ENCODE peak calls at places on chromosomes 12 and 14, in four cellular contexts. A is gastrocnemius medialis, I is uterus, F is HepG2. P is an unnamed sample. For H3K4me1, the result is how much of the 10 kb centered on the place peaks cover.

GRCh38 chr12:74537126-74537706 is 419 bp upstream of the ATXN7L3B start:
- DNase-seq in I (no peak), F (peak), A (no peak), P (no peak)

GRCh38 chr14:68395585-68395984 is 397.3 kb downstream of the ZFP36L1 start:
- DNase-seq in A (peak), F (no peak), I (peak), P (no peak)

GRCh38 chr12:116672842-116673516 is 64.9 kb downstream of the SPRING1 start:
- DNase-seq in F (no peak), I (no peak), A (no peak), P (no peak)

GRCh38 chr14:100304825-100305445 is 1.3 kb downstream of the SLC25A29 start:
- DNase-seq in A (no peak), F (no peak), I (peak), P (no peak)

GRCh38 chr12:47205532-47206449 is 126.0 kb upstream of the AMIGO2 start:
- DNase-seq in I (no peak), F (no peak), A (no peak), P (no peak)

GRCh38 chr14:37595809-37596595 is 573 bp downstream of the TTC6 start:
- DNase-seq in F (peak), I (no peak), A (no peak), P (no peak)

GRCh38 chr14:68576031-68576430 is 216.8 kb downstream of the ZFP36L1 start:
- DNase-seq in F (no peak), I (no peak), A (no peak), P (no peak)

GRCh38 chr14:76259029-76259735 is 107.5 kb downstream of the GPATCH2L start:
- DNase-seq in I (no peak), F (no peak), A (no peak), P (no peak)

GRCh38 chr14:102661614-102662013 is 69.2 kb downstream of the RCOR1 start:
- DNase-seq in I (no peak), A (no peak), F (no peak), P (no peak)

GRCh38 chr12:117774986-117775775 is 193.6 kb downstream of the KSR2 start:
- DNase-seq in I (no peak), F (no peak), A (no peak), P (no peak)

GRCh38 chr14:74562515-74563232 is 49.4 kb downstream of the LTBP2 start:
- DNase-seq in F (peak), I (no peak), A (no peak), P (no peak)

GRCh38 chr12:109999983-110000505 is 814 bp downstream of the ANKRD13A start:
- DNase-seq in A (no peak), F (no peak), I (no peak), P (no peak)

GRCh38 chr12:125228519-125229260 is 163.5 kb downstream of the AACS start:
- DNase-seq in I (no peak), A (no peak), F (no peak), P (no peak)

GRCh38 chr12:9646794-9647622 is 22.5 kb upstream of the CLEC2D start:
- DNase-seq in I (no peak), A (no peak), F (no peak), P (no peak)

GRCh38 chr12:65881965-65882413 is 57.7 kb downstream of the HMGA2 start:
- DNase-seq in A (peak), I (peak), F (no peak), P (no peak)

GRCh38 chr12:117836476-117836875 is 132.3 kb downstream of the KSR2 start:
- DNase-seq in A (no peak), I (no peak), F (no peak), P (no peak)

GRCh38 chr12:121788176-121788818 is 5.2 kb downstream of the RHOF start:
- DNase-seq in I (no peak), A (no peak), F (no peak), P (no peak)

DNA sequence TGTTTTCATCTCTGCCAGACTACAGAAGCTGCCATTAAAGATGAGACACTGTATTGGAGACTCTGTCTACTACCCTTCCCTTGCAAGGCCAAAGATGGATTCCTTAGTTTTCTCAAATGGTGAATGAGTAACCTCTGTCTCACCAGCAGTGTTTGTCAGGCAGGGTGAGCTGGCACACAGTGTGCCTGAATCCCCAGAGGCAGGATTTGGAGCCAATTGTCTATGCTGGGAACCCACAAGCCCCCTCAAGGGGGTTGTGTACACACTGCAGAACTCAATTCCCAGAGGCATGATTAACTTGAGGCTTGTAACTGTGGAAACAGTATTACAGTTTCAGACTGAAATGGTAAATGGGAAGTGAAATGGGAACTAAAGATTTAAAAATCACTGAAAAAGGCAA is 136.8 kb upstream of the PTPRB start:
- DNase-seq in I (no peak), F (no peak), A (no peak), P (no peak)
- H3K4me1 ChIP-seq in I (under half), F (under half), A (under half), P (under half)

GRCh38 chr14:54725998-54726397 is 159.1 kb downstream of the SAMD4A start:
- DNase-seq in F (no peak), I (no peak), A (no peak), P (no peak)

GRCh38 chr14:54735424-54735823 is 167.2 kb downstream of the GCH1 start:
- DNase-seq in I (no peak), F (no peak), A (no peak), P (no peak)

GRCh38 chr14:54727929-54728328 is 161.0 kb downstream of the SAMD4A start:
- DNase-seq in I (peak), A (peak), F (no peak), P (no peak)

GRCh38 chr14:54728700-54729527 is 162.0 kb downstream of the SAMD4A start:
- DNase-seq in I (peak), F (no peak), A (peak), P (no peak)

DNA sequence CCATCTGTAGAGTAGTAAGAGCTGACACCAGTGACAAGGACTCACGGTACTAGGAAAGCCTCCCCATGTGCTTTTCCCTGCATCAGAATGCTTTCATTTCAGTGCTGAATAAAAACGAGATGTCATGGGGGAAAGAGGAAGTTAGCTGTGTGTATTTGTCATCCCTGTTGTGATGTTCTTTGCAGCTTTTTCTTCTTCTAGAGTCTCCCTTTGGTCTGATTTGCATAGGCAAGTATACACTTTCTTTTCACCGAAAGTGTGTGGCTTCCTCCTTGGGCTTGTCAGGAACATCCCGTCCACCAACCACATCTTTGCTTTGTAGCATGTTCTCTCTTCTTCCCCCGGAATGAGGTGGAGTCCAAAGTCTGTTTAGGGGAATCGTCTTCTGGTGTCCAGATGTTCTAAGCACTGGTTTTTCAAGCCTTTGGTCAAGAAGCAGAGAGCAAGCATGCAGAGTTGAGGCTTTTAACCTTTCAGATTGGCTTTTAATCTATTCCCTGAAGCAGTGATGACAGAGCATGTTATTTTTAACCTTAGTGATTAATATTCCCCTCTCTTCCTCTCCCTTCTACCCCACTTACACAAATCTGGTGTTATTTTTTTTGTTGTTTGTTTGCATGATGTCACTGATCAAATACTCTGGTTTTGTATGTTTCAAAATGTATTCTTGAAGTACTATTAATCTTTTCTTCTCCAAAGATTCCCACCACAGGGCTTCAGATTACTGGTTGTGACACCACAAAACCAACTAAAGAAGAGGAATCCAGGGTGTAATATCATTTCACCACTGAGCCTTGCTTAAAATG is 163.4 kb downstream of the SAMD4A start:
- DNase-seq in F (no peak), A (no peak), I (peak), P (no peak)
- TF ChIP-seq POLR2A in F (no peak), A (no peak), I (no peak), P (no peak)

GRCh38 chr12:54025507-54026393 is 2.5 kb upstream of the HOXC6 start:
- DNase-seq in F (no peak), A (no peak), I (no peak), P (no peak)
- TF ChIP-seq CTCF in F (no peak), A (no peak), I (no peak), P (no peak)

GRCh38 chr12:57146092-57146491 is 1.3 kb downstream of the LRP1-AS start:
- DNase-seq in F (no peak), I (no peak), A (no peak), P (no peak)
- H3K4me1 ChIP-seq in F (half or more), I (under half), A (under half), P (under half)

GRCh38 chr12:75953312-75953906 is 78.2 kb downstream of the PHLDA1 start:
- DNase-seq in A (no peak), I (no peak), F (no peak), P (no peak)
- TF ChIP-seq POLR2A in A (no peak), I (no peak), F (no peak), P (no peak)

GRCh38 chr12:91577586-91578539 is 395.2 kb upstream of the DCN start:
- DNase-seq in I (no peak), A (no peak), F (no peak), P (no peak)
- TF ChIP-seq CTCF in I (peak), A (peak), F (no peak), P (peak)

GRCh38 chr14:93974833-93975232 is 1.5 kb downstream of the ASB2 start:
- DNase-seq in I (no peak), A (peak), F (no peak), P (no peak)

GRCh38 chr14:93977171-93977570 is 801 bp upstream of the ASB2 start:
- DNase-seq in I (no peak), F (no peak), A (no peak), P (no peak)

GRCh38 chr14:93975791-93976476 is 436 bp downstream of the ASB2 start:
- DNase-seq in F (no peak), A (no peak), I (no peak), P (no peak)

GRCh38 chr14:93977790-93978581 is 1.6 kb upstream of the ASB2 start:
- DNase-seq in I (no peak), A (no peak), F (no peak), P (no peak)

DNA sequence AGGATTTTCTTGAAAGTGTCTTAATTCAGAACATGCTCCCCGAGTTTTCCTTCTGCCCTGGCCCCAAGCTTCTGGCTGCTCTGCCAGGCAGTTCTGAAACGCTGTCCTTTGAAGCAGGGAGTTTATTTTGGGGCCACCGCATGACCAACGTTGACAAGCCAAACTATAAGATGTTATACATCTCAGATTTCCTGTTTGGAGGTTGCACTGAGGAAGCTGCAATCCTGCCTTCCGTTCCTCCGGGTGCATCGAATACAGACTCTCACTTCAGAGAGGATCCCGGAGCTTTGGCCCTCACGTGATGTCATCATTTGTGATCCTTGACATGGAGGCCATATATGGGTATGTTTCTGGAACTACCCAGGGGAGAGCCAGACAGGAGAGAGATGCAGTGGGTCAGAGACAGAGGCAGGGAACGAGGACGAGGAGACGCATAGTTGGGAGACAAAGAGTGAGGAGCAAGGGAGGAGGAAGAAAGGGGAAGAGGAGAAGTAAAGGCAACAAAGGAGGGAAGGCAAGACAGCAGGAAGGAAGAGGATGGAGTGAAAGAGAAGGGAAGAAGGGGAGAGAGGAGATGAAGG is at the start of gene ASB2:
- DNase-seq in F (no peak), I (peak), A (peak), P (no peak)
- H3K4me1 ChIP-seq in F (under half), I (under half), A (half or more), P (under half)

GRCh38 chr14:66628646-66629045 is 120.7 kb downstream of the GPHN start:
- DNase-seq in I (no peak), A (no peak), F (no peak), P (no peak)

GRCh38 chr14:66623838-66624237 is 115.9 kb downstream of the GPHN start:
- DNase-seq in A (no peak), I (no peak), F (no peak), P (no peak)

GRCh38 chr14:66619952-66620351 is 112.0 kb downstream of the GPHN start:
- DNase-seq in A (no peak), F (no peak), I (no peak), P (no peak)

DNA sequence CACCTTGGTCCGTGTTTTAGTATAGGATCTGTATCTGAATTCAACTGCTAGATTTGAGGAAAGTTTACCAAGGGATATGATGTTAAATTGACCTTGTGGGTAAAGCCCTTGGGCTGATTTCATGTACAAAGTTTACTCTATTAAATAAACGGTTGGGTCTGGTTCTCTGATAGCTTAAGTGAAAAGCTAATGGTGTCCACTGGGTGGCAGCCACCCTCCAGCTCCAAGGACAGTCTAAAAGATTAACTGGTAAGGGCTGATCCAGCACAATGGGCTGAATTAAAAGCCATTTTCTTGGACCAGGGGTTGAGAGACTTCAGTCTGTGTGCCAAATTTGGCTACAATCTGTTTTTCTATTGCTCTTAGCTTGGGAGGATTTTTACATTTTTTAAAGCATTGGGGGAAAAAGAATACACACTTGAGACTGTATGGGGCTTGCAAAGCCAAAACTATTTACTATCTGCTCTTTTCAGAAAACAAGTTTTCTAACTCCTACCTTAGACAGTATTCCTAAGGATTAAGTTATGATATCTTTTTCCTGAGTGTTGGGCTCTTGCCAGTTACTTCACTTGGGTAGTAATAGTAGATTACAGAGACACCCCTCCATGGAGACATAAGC is 116.5 kb downstream of the GPHN start:
- DNase-seq in A (peak), I (no peak), F (peak), P (no peak)
- TF ChIP-seq POLR2A in A (no peak), I (no peak), F (no peak), P (no peak)

DNA sequence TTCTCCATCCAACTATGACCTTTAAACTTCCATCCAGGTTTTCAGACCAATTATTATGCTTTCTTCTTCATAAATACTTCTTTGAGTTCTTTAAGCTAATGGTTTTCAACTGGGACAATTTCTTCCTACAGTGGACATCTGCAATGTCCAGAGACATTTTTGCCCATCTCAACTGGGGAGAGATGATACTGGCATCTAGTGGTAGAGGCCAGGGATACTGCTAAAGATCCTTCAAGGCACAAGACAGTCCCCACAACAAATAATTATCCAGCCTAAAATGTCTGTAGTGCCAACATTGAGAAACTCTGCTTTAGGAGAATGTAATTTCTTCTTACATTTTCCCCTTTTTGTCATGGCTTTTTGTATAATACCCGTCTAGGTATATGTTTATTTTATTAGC is 10.6 kb downstream of the TRHDE start:
- DNase-seq in I (no peak), A (no peak), F (no peak), P (no peak)
- TF ChIP-seq CTCF in I (peak), A (peak), F (peak), P (no peak)

P was measured in esophagus squamous epithelium.